ENCODE peak calls at places on chromosomes 13 and 19, in ten cellular contexts. H is Peyer's patch, Q is fibroblast of lung, Z is astrocyte of the spinal cord, W is hepatocyte, O is ovary, G is lower lobe of right lung, K is dorsolateral prefrontal cortex, B is cardiac fibroblast, N is HL-60. F is an unnamed sample.

GRCh38 chr13:33312150-33312908 is 26.8 kb upstream of the STARD13 start:
- DNase-seq in H (no peak), Q (peak), Z (peak), W (peak), O (no peak), G (no peak), K (no peak), B (peak), N (no peak), F (peak)

GRCh38 chr19:43901395-43902390 is 33.4 kb downstream of the ZNF45 start:
- DNase-seq in H (peak), Q (peak), Z (peak), W (peak), O (peak), G (peak), K (peak), B (peak), N (peak), F (peak)

GRCh38 chr13:60758637-60759036 is 361.6 kb downstream of the TDRD3 start:
- DNase-seq in H (no peak), Q (no peak), Z (no peak), W (no peak), O (no peak), G (no peak), K (no peak), B (no peak), N (no peak), F (no peak)

GRCh38 chr13:60654405-60654804 is 257.4 kb downstream of the TDRD3 start:
- DNase-seq in H (no peak), Q (peak), Z (peak), W (peak), O (no peak), G (no peak), K (peak), B (peak), N (no peak), F (peak)

GRCh38 chr13:93889430-93889829 is 590.1 kb downstream of the DCT start:
- DNase-seq in H (no peak), Q (no peak), Z (no peak), W (no peak), O (no peak), G (no peak), K (no peak), B (no peak), N (no peak), F (no peak)

GRCh38 chr19:28224441-28224840 is 988.5 kb downstream of the UQCRFS1 start:
- DNase-seq in H (no peak), Q (peak), Z (no peak), W (no peak), O (no peak), G (no peak), K (no peak), B (no peak), N (no peak), F (no peak)

GRCh38 chr13:54965881-54966280 is 1937.3 kb downstream of the OLFM4 start:
- DNase-seq in H (no peak), Q (peak), Z (peak), W (peak), O (no peak), G (no peak), K (no peak), B (peak), N (no peak), F (no peak)

GRCh38 chr19:13082192-13083007 is 20.3 kb downstream of the LYL1 start:
- DNase-seq in H (no peak), Q (peak), Z (peak), W (peak), O (no peak), G (no peak), K (peak), B (peak), N (no peak), F (peak)

GRCh38 chr19:44071824-44072542 is at the start of gene ZNF284:
- DNase-seq in H (peak), Q (peak), Z (peak), W (peak), O (peak), G (peak), K (peak), B (peak), N (peak), F (peak)

GRCh38 chr13:41976491-41976890 is 15.6 kb upstream of the VWA8 start:
- DNase-seq in H (no peak), Q (no peak), Z (no peak), W (no peak), O (no peak), G (no peak), K (no peak), B (no peak), N (no peak), F (no peak)

GRCh38 chr13:41970918-41971317 is 10.0 kb upstream of the VWA8 start:
- DNase-seq in H (no peak), Q (peak), Z (no peak), W (no peak), O (no peak), G (no peak), K (no peak), B (no peak), N (no peak), F (no peak)

GRCh38 chr13:41974262-41974900 is 13.5 kb upstream of the VWA8 start:
- DNase-seq in H (no peak), Q (no peak), Z (no peak), W (no peak), O (no peak), G (no peak), K (no peak), B (no peak), N (no peak), F (no peak)

GRCh38 chr13:41971848-41972247 is 10.9 kb upstream of the VWA8 start:
- DNase-seq in H (no peak), Q (no peak), Z (no peak), W (no peak), O (no peak), G (no peak), K (no peak), B (no peak), N (no peak), F (no peak)

DNA sequence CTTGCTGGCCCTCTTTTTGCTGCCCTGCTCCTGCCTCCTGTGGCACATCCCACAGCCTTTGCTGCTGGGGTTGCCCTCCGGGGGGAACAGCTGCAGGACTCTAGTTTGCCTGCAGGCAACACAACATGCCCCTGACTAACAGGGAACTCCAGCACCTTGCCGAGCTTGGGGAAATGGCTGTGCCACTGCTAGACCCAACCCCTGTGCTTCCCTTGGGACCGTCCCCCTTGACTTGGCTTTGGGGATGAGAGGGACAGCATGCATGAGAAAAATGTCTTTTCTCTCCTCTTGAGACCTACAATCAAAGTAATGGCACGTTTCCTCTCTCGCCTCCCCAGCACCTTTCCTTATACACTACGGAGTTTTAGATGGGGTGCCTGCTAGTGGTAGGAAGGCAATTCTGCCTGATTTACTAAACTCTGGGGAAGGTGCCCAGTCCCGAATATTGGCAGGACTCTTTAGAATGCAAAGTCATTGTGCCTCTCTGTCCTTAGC is 12.4 kb upstream of the VWA8 start:
- DNase-seq in H (no peak), Q (no peak), Z (no peak), W (no peak), O (no peak), G (no peak), K (no peak), B (no peak), N (no peak), F (peak)
- H3K4me3 ChIP-seq in H (no peak), Q (no peak), Z (no peak), W (no peak), O (no peak), G (no peak), K (no peak), B (no peak), N (no peak), F (no peak)

DNA sequence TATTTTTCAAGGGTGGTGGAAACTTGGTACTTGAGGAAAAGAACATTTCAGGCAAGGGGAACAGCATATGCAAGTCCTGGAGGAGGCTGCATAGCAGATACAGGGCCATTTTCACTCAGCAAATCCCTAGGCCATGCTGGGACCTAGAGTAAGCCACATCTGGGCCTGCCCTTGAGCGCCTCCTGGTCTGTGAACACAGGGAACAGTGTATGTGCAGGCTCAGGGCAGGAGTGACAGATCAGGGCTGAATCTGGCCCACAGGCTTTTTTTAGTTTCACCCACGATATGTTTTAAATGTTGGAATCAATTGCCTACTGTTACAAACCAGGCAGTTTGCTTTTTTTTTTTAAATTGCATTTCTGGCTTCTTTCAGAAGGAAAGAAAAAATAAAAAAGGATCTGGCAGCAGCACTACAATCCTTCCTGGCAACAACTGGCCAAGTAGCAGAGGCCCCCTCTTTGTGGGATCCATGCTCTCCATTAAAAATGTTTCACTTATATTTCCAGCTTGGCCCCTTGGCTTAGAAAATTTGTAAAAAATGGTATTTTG is 1.4 kb upstream of the TMEM145 start:
- DNase-seq in H (no peak), Q (no peak), Z (no peak), W (no peak), O (no peak), G (no peak), K (no peak), B (peak), N (no peak), F (no peak)
- TF ChIP-seq CTCF in H (no peak), Q (no peak), Z (no peak), W (no peak), O (no peak), G (no peak), K (no peak), B (peak), N (no peak), F (peak)

DNA sequence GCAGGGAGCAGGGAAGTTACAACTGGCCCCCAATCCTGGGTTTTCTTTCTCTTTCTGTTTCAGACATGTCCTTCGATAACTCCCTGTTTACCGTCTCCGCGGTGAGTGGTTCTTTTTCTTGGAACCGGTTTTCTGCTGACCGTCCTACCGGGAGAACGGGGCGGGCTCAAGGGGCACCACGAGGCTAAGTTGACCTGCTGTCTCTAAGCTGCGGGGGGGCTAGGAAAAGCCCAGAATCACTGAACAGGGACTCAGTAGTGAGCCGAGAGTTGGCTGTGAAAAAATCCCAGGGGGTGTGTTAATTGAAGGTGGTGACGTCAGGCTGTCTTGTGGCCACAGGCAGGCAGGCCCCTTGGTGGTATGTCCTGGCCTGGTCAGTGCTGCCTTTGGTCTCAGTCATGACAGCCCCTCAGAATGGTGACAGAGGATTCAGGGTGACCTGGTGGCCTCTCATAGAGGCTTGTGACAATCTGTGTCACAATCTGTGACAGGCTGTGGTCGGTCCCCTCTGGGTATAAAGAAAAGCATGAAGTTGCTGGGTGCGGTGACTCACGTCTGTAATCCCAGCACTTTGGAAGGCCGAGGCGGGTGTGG is 8.1 kb upstream of the CARM1 start:
- DNase-seq in H (no peak), Q (peak), Z (peak), W (peak), O (peak), G (peak), K (no peak), B (peak), N (no peak), F (peak)
- H3K4me3 ChIP-seq in H (no peak), Q (no peak), Z (no peak), W (no peak), O (no peak), G (no peak), K (no peak), B (no peak), N (no peak), F (no peak)

DNA sequence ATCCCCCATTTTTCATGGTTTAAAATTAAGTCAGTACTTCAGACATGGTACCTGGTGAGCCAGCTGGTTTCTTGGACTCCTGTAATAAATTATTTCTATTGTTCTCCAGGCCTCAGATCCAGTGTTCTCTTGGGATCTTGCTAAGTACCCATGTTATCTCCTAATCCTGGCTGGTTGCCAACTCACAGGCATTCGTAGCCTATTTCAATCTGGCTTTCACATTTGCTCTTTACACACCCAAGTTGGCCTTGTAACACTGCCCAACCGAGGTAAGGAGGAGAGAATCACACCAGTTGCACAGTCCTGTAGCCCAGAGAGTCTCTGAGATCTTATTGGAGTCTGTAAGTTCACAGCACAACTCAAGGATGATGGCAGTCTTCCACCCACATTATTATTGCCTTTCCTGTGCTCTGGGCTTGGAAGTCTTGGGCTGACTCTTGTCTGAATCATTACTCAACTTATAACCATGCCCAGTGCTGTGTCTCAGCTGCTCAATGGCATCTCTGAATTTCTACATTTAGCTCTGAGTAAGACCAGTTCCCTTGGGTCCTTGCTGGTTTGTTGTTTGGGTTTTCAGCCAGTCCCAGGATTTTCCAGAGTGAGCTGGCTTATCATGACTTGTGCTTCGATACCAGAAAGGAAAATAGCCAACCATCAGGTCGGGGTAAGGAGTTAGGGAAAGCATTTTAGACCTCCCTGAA is 76.6 kb upstream of the KLF12 start:
- DNase-seq in H (no peak), Q (peak), Z (peak), W (peak), O (no peak), G (no peak), K (no peak), B (peak), N (no peak), F (peak)
- TF ChIP-seq CTCF in H (no peak), Q (no peak), Z (no peak), W (no peak), O (no peak), G (no peak), K (no peak), B (no peak), N (no peak), F (no peak)

GRCh38 chr19:4374451-4375163 is 25.7 kb downstream of the SH3GL1 start:
- DNase-seq in H (no peak), Q (peak), Z (peak), W (peak), O (peak), G (peak), K (no peak), B (peak), N (peak), F (peak)

GRCh38 chr19:4376245-4376990 is 23.9 kb downstream of the SH3GL1 start:
- DNase-seq in H (no peak), Q (no peak), Z (no peak), W (no peak), O (no peak), G (no peak), K (no peak), B (no peak), N (no peak), F (no peak)

GRCh38 chr19:4375620-4376228 is 24.6 kb downstream of the SH3GL1 start:
- DNase-seq in H (peak), Q (peak), Z (peak), W (peak), O (peak), G (no peak), K (peak), B (peak), N (peak), F (peak)

GRCh38 chr19:4373601-4374441 is 26.5 kb downstream of the SH3GL1 start:
- DNase-seq in H (no peak), Q (peak), Z (no peak), W (no peak), O (peak), G (no peak), K (peak), B (peak), N (no peak), F (peak)

DNA sequence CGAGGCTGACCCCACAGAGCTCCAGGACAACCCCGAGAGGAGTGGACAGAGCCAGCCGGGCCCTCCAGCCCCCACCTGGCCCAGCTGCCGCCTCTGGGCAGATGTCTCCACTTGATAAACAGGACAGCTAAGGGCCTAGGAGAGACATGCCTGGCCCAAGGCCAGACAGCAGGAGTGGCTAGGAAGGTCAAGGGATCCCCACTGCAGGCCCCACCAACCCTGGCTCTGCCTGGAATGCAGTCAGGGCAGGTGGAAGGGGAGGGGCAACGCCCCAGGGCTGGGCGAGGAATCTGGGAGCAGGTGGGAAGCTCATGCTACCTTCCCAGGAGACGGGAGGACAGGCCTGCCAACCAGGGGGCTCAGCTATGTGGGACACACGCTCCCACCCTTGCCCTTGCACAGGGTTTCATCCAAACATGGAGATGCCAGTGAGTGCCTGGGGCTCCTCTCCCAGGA is 25.2 kb downstream of the SH3GL1 start:
- DNase-seq in H (no peak), Q (no peak), Z (no peak), W (peak), O (peak), G (peak), K (no peak), B (no peak), N (no peak), F (no peak)
- H3K4me3 ChIP-seq in H (no peak), Q (no peak), Z (no peak), W (no peak), O (no peak), G (no peak), K (no peak), B (no peak), N (no peak), F (no peak)

GRCh38 chr13:70723732-70724131 is 615.5 kb upstream of the KLHL1 start:
- DNase-seq in H (no peak), Q (peak), Z (peak), W (no peak), O (no peak), G (no peak), K (no peak), B (peak), N (no peak), F (no peak)
- TF ChIP-seq CTCF in H (no peak), Q (peak), Z (peak), W (peak), O (no peak), G (no peak), K (no peak), B (no peak), N (no peak), F (no peak)

DNA sequence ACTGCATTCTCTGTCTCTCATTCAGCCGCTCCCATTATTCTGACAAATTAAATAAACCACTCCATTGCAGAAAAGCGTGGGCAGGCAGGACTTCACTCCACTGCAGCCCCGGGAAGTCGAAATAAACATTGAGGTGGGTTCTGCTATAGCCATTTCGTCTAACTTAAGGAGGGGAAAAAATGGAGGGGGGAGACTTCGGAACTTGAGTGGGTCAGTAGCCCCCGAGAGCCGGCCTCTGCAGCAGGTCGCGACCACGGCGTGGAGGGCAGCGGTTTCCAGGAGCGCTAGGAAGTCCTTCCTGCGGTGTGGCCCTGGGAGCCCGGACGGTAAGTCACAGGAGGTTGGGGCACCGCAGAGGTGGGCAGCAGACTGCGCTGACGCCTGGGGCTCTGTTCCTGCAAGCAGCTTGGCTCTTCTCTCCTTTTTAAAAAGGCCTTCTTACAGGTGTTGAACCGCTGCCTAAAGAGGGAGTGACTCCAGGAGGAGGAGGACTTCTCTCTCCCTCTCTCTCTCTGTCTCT is 94.6 kb upstream of the SOX1 start:
- DNase-seq in H (no peak), Q (no peak), Z (no peak), W (no peak), O (no peak), G (no peak), K (no peak), B (no peak), N (no peak), F (no peak)
- H3K4me3 ChIP-seq in H (no peak), Q (no peak), Z (no peak), W (no peak), O (no peak), G (no peak), K (no peak), B (no peak), N (no peak), F (no peak)

DNA sequence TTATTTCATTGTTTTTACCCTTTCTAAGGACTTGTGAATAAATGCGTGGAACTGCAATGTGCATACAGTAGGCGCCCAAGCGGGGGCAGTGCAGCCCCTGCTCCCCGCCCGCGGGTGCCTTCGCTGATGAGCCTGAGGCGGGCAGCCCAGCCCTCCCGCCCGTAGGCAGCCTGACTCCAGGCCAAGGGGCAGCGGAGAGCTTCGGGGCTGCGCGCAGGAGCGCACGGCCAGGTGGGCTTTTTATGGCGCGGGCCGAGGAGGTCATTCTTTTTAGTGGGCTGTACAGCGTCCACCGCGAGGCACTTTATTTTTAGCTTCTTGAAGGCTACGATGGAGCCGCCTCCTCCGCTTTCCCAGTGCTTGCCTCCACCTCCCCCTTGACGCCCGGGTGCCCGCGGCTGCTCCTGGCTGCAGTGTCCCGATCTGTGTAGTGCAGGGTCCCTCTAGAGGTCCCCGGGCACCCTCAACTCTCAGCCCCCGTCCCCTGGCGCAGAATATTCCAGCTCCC is 60.5 kb downstream of the CCNE1 start:
- DNase-seq in H (no peak), Q (peak), Z (no peak), W (peak), O (no peak), G (no peak), K (no peak), B (peak), N (no peak), F (no peak)
- TF ChIP-seq CTCF in H (no peak), Q (no peak), Z (peak), W (peak), O (no peak), G (no peak), K (peak), B (no peak), N (no peak), F (peak)